ENCODE peak calls at places on chromosomes 6 and 20, in five cellular contexts. K, N, M, W and C are unnamed samples.

GRCh38 chr6:106146852-106147351 is 60.8 kb downstream of the PRDM1 start:
- DNase-seq in N (no peak), M (no peak), W (no peak), K (no peak), C (no peak)

GRCh38 chr20:11274137-11274536 is 600.3 kb upstream of the JAG1 start:
- DNase-seq in M (no peak), W (no peak), N (peak), K (no peak), C (peak)

GRCh38 chr6:119348308-119349040 is 1.1 kb downstream of the MAN1A1 start:
- DNase-seq in W (no peak), K (no peak), N (no peak), M (no peak), C (peak)

GRCh38 chr6:157222201-157222981 is 100.9 kb downstream of the TMEM242 start:
- DNase-seq in N (no peak), W (no peak), M (no peak), K (no peak), C (no peak)

GRCh38 chr6:113364781-113365545 is 492.2 kb upstream of the MARCKS start:
- DNase-seq in N (no peak), M (no peak), K (no peak), W (no peak), C (no peak)

GRCh38 chr20:59149678-59150504 is 13.7 kb upstream of the ZNF831 start:
- DNase-seq in K (peak), W (no peak), M (no peak), N (no peak), C (no peak)

GRCh38 chr20:63326314-63327228 is 33.6 kb downstream of the COL20A1 start:
- DNase-seq in K (no peak), W (no peak), M (peak), N (no peak), C (no peak)

GRCh38 chr6:96016781-96017180 is 1.0 kb downstream of the FUT9 start:
- DNase-seq in W (no peak), N (no peak), K (no peak), M (no peak), C (no peak)

GRCh38 chr6:13491538-13491937 is 4.1 kb upstream of the GFOD1 start:
- DNase-seq in W (no peak), N (no peak), M (no peak), K (no peak), C (no peak)

GRCh38 chr6:6659600-6660327 is 71.2 kb downstream of the LY86 start:
- DNase-seq in W (no peak), K (no peak), N (no peak), M (no peak), C (no peak)

GRCh38 chr6:47264775-47265184 is 44.9 kb downstream of the TNFRSF21 start:
- DNase-seq in N (no peak), M (no peak), W (no peak), K (no peak), C (no peak)

GRCh38 chr6:47265971-47266370 is 43.7 kb downstream of the TNFRSF21 start:
- DNase-seq in K (no peak), N (no peak), M (no peak), W (no peak), C (no peak)

GRCh38 chr6:47268572-47269187 is 41.0 kb downstream of the TNFRSF21 start:
- DNase-seq in W (no peak), M (no peak), K (no peak), N (no peak), C (no peak)

GRCh38 chr6:47263268-47263667 is 46.4 kb downstream of the TNFRSF21 start:
- DNase-seq in W (no peak), N (no peak), M (no peak), K (no peak), C (no peak)

GRCh38 chr6:47267301-47267700 is 42.4 kb downstream of the TNFRSF21 start:
- DNase-seq in M (no peak), N (no peak), K (no peak), W (no peak), C (no peak)
- TF ChIP-seq POLR2A in M (no peak), N (no peak), K (no peak), W (no peak), C (no peak)

GRCh38 chr6:110898111-110898510 is 23.5 kb downstream of the AMD1 start:
- DNase-seq in K (no peak), M (no peak), W (no peak), N (no peak), C (no peak)
- TF ChIP-seq POLR2A in K (no peak), M (no peak), W (no peak), N (no peak), C (no peak)

DNA sequence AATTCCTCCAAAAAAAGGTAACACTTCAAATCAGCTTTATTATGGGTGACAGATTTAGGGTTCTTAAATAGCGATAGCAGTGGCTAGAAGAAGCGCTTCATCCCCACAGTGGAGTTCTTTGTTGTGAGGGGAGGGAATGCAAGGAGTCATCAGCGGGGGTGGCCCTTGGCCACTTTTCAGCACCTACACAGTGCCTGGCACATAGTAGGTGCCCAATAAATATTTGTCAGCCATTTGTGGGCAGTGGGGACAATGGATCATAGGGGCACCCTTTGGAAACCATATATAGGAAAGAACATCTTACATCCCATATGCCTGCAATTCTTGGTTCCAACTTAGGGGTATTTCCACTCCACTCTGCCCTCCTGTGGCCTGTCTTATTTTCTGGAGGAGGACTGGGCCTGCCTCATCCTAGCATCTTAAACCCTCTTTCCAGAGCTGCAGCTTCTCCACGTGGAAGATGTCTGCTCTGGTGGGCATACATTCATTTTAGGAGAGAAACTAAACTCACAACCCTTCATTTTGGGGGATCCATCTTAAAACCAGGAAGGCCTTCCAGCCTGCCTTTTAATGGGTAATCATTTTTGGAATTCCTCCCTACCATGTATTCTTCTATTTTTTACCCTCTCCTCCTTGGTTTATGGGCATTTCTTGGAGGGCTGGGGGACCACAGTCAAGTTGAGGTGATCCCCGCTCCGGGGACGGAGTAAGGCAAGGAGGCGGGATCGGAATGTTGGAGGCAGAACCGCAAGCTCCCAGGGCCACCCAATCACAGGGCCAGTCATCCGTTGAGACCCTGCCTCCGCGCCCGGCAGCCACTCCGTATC is 2.6 kb upstream of the GPSM3 start:
- DNase-seq in M (no peak), W (no peak), K (peak), N (peak), C (peak)
- TF ChIP-seq POLR2A in M (no peak), W (peak), K (peak), N (peak), C (peak)

GRCh38 chr6:143060806-143061596 is at the start of gene AIG1:
- DNase-seq in K (peak), N (peak), M (no peak), W (peak), C (no peak)
- TF ChIP-seq POLR2A in K (no peak), N (peak), M (peak), W (no peak), C (no peak)

GRCh38 chr20:50728981-50729874 is 2.2 kb upstream of the PARD6B start:
- DNase-seq in N (peak), K (peak), M (no peak), W (no peak), C (peak)

GRCh38 chr20:50728486-50728980 is 2.8 kb upstream of the PARD6B start:
- DNase-seq in N (no peak), W (no peak), M (no peak), K (peak), C (no peak)

GRCh38 chr20:50730765-50731054 is 670 bp upstream of the PARD6B start:
- DNase-seq in M (no peak), N (no peak), K (no peak), W (no peak), C (no peak)

GRCh38 chr20:50731055-50731929 is at the start of gene PARD6B:
- DNase-seq in K (peak), N (peak), M (peak), W (peak), C (peak)

GRCh38 chr20:50729925-50730764 is 1.2 kb upstream of the PARD6B start:
- DNase-seq in K (peak), M (no peak), W (no peak), N (no peak), C (peak)
- TF ChIP-seq POLR2A in K (no peak), M (no peak), W (peak), N (no peak), C (no peak)

DNA sequence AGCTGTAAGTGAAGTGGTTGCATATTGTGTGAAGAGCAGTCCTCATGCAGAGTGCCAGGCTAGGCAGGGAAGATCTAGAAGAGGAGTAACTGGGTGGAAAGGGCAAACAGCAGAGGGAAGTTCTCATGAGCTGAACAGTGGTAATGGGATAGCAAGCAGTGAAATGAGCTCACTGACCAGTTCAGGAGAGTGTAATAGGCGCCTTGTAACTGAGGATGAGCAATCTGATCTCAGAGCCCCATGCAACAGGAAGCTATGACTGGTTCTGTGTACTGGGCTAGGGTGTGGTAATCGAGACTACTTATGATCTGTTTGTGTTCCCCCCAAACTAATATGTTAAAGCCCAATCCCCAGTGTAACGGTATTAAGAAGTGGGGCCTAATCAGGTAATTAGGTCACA is 98.6 kb downstream of the RFX6 start:
- DNase-seq in W (no peak), K (no peak), N (no peak), M (no peak), C (no peak)
- TF ChIP-seq POLR2A in W (no peak), K (no peak), N (no peak), M (no peak), C (no peak)

DNA sequence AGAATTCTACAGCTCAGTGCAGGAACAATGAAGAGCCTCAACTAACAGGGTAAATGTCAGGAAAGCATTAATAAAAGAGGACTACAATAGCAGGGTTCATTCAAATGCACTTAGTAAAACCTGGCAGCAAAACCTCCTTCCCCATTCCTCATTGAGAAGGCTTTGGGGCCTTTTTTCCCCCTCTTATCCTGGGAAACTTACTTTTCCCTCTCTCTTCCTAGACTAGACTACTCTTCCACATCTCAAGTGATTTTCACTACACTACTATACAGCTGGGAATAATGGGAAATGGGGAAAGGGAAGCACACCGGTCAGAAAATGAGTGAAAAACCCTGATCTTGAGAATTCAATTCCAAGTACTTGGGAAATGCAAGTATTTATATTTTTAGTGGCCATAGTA is 10.1 kb downstream of the ROMO1 start:
- DNase-seq in M (no peak), N (no peak), W (no peak), K (no peak), C (no peak)
- TF ChIP-seq POLR2A in M (no peak), N (no peak), W (no peak), K (no peak), C (no peak)

DNA sequence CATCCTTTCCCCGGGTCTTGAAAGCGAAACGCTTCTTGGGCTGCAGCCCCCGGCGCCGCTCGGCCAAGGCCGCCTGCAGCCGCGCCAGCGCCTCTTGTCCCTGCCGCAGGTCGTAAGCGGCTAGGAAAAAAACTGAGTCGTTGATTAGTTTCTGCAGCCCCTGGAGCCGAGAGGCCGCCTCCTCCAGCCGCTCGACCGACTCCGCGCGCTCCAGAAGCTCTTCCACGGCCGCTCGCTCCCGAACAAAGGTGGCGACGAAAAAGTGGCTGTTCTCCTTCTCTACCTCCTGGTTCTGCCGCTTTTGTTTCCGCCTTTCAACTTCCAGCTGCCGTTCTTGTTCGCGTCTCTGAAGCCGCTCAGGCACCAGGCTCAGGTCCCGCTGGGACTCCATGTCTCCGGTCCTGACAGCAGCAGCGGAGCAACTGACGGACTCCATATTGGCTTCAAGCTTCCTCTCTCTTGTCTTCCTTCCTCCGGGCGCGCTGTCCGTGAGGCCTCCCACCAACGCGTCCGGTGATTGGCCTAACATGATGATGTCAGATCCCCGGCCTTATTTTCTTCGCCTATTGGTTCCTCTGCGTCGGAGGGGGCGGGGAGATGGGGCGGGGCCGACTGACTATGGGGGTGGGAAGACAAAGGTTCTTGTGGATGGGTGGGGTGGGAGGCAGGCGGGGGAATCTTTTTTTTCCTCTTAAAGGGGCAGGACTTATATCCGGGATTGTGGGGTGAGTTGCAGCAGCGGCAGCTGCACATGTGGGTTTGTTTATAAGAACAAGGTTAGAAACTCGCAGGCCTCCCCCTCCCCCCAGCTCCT is at the start of gene TBCC:
- DNase-seq in W (peak), M (peak), N (peak), K (peak), C (peak)
- TF ChIP-seq POLR2A in W (peak), M (peak), N (peak), K (peak), C (peak)

GRCh38 chr20:44028868-44029847 is 114.5 kb downstream of the TOX2 start:
- DNase-seq in N (no peak), M (peak), W (no peak), K (no peak), C (no peak)
- TF ChIP-seq POLR2A in N (no peak), M (no peak), W (no peak), K (no peak), C (no peak)

GRCh38 chr20:32439132-32439829 is 81.2 kb downstream of the ASXL1 start:
- DNase-seq in W (no peak), N (no peak), M (no peak), K (peak), C (peak)
- TF ChIP-seq POLR2A in W (no peak), N (no peak), M (peak), K (no peak), C (no peak)